ENCODE peak calls at places on chromosomes 11 and 22, in six cellular contexts. One of them, this sample, is unnamed.
A peak's percentile ranks its signal among the peaks of the same experiment; 100 is the strongest.

GRCh38 chr11:77776455-77776854 is 44.1 kb downstream of the RSF1 start:
- DNase-seq in cardiac muscle cell: no peak
- DNase-seq in left ventricle myocardium inferior: no peak
- DNase-seq in fibroblast of lung: no peak
- DNase-seq in lower lobe of right lung: no peak
- DNase-seq in body of pancreas: no peak
- DNase-seq in this sample: peak; percentile 39

GRCh38 chr11:92342034-92342433 is 117.4 kb downstream of the FAT3 start:
- DNase-seq in fibroblast of lung: no peak
- DNase-seq in body of pancreas: no peak
- DNase-seq in lower lobe of right lung: no peak
- DNase-seq in cardiac muscle cell: no peak
- DNase-seq in left ventricle myocardium inferior: no peak
- DNase-seq in this sample: no peak

GRCh38 chr11:13880719-13881118 is 81.8 kb upstream of the SPON1 start:
- DNase-seq in body of pancreas: no peak
- DNase-seq in left ventricle myocardium inferior: no peak
- DNase-seq in fibroblast of lung: no peak
- DNase-seq in lower lobe of right lung: no peak
- DNase-seq in cardiac muscle cell: no peak
- DNase-seq in this sample: no peak

GRCh38 chr11:17352925-17353227 is 1.3 kb downstream of the NCR3LG1 start:
- DNase-seq in left ventricle myocardium inferior: peak; percentile 18
- DNase-seq in fibroblast of lung: peak; percentile 41
- DNase-seq in cardiac muscle cell: peak; percentile 30
- DNase-seq in lower lobe of right lung: peak; percentile 67
- DNase-seq in body of pancreas: peak; percentile 52
- DNase-seq in this sample: peak; percentile 27

GRCh38 chr11:66328307-66329144 is 7.7 kb downstream of the RIN1 start:
- DNase-seq in lower lobe of right lung: peak; percentile 83
- DNase-seq in body of pancreas: peak; percentile 77
- DNase-seq in fibroblast of lung: peak; percentile 62
- DNase-seq in cardiac muscle cell: peak; percentile 86
- DNase-seq in left ventricle myocardium inferior: peak; percentile 79
- DNase-seq in this sample: peak; percentile 78

GRCh38 chr22:20093437-20093836 is 13.4 kb downstream of the DGCR8 start:
- DNase-seq in cardiac muscle cell: no peak
- DNase-seq in left ventricle myocardium inferior: peak; percentile 78
- DNase-seq in body of pancreas: peak; percentile 48
- DNase-seq in fibroblast of lung: no peak
- DNase-seq in lower lobe of right lung: peak; percentile 13
- DNase-seq in this sample: no peak

GRCh38 chr11:131146817-131147490 is 223.5 kb upstream of the NTM start:
- DNase-seq in fibroblast of lung: peak; percentile 8
- DNase-seq in lower lobe of right lung: no peak
- DNase-seq in cardiac muscle cell: no peak
- DNase-seq in left ventricle myocardium inferior: no peak
- DNase-seq in body of pancreas: no peak
- DNase-seq in this sample: no peak

GRCh38 chr11:76602431-76602861 is 68.1 kb downstream of the LRRC32 start:
- DNase-seq in left ventricle myocardium inferior: peak; percentile 72
- DNase-seq in body of pancreas: no peak
- DNase-seq in cardiac muscle cell: no peak
- DNase-seq in lower lobe of right lung: no peak
- DNase-seq in fibroblast of lung: no peak
- DNase-seq in this sample: peak; percentile 92

GRCh38 chr11:117570701-117571100 is 226.3 kb downstream of the DSCAML1 start:
- DNase-seq in left ventricle myocardium inferior: no peak
- DNase-seq in fibroblast of lung: no peak
- DNase-seq in cardiac muscle cell: no peak
- DNase-seq in body of pancreas: peak; percentile 22
- DNase-seq in lower lobe of right lung: no peak
- DNase-seq in this sample: no peak

GRCh38 chr11:62546244-62546936 is at the start of gene AHNAK:
- DNase-seq in lower lobe of right lung: peak; percentile 90
- DNase-seq in fibroblast of lung: peak; percentile 70
- DNase-seq in left ventricle myocardium inferior: peak; percentile 91
- DNase-seq in cardiac muscle cell: peak; percentile 87
- DNase-seq in body of pancreas: peak; percentile 80
- DNase-seq in this sample: peak; percentile 79

GRCh38 chr11:69447786-69448185 is 33.7 kb upstream of the LINC01488 start:
- DNase-seq in fibroblast of lung: no peak
- DNase-seq in lower lobe of right lung: peak; percentile 67
- DNase-seq in body of pancreas: peak; percentile 21
- DNase-seq in cardiac muscle cell: no peak
- DNase-seq in left ventricle myocardium inferior: peak; percentile 8
- DNase-seq in this sample: peak; percentile 40

GRCh38 chr22:20807315-20807752 is 33.4 kb downstream of the SERPIND1 start:
- DNase-seq in left ventricle myocardium inferior: no peak
- DNase-seq in fibroblast of lung: peak; percentile 81
- DNase-seq in body of pancreas: no peak
- DNase-seq in cardiac muscle cell: no peak
- DNase-seq in lower lobe of right lung: no peak
- DNase-seq in this sample: peak; percentile 95

GRCh38 chr11:9664276-9665171 is 647 bp downstream of the SWAP70 start:
- DNase-seq in lower lobe of right lung: peak; percentile 74
- DNase-seq in body of pancreas: peak; percentile 54
- DNase-seq in cardiac muscle cell: peak; percentile 26
- DNase-seq in fibroblast of lung: peak; percentile 48
- DNase-seq in left ventricle myocardium inferior: peak; percentile 32
- DNase-seq in this sample: peak; percentile 30

GRCh38 chr11:119108151-119108856 is 1.2 kb downstream of the C2CD2L start:
- DNase-seq in cardiac muscle cell: no peak
- DNase-seq in fibroblast of lung: no peak
- DNase-seq in lower lobe of right lung: peak; percentile 69
- DNase-seq in left ventricle myocardium inferior: no peak
- DNase-seq in body of pancreas: peak; percentile 67
- DNase-seq in this sample: no peak

GRCh38 chr22:37746366-37747089 is 49.7 kb downstream of the TRIOBP start:
- DNase-seq in cardiac muscle cell: peak; percentile 23
- DNase-seq in lower lobe of right lung: peak; percentile 60
- DNase-seq in left ventricle myocardium inferior: peak; percentile 49
- DNase-seq in fibroblast of lung: no peak
- DNase-seq in body of pancreas: no peak
- DNase-seq in this sample: peak; percentile 49

GRCh38 chr11:88405853-88406252 is 68.3 kb upstream of the CTSC start:
- DNase-seq in lower lobe of right lung: no peak
- DNase-seq in cardiac muscle cell: no peak
- DNase-seq in fibroblast of lung: no peak
- DNase-seq in left ventricle myocardium inferior: no peak
- DNase-seq in body of pancreas: no peak
- DNase-seq in this sample: no peak

GRCh38 chr22:49016909-49017768 is 810.5 kb downstream of the BRD1 start:
- DNase-seq in lower lobe of right lung: peak; percentile 49
- DNase-seq in cardiac muscle cell: no peak
- DNase-seq in body of pancreas: no peak
- DNase-seq in left ventricle myocardium inferior: no peak
- DNase-seq in fibroblast of lung: no peak
- DNase-seq in this sample: no peak

GRCh38 chr22:37607912-37608476 is 640 bp upstream of the GGA1 start:
- DNase-seq in lower lobe of right lung: no peak
- DNase-seq in cardiac muscle cell: no peak
- DNase-seq in body of pancreas: no peak
- DNase-seq in fibroblast of lung: no peak
- DNase-seq in left ventricle myocardium inferior: no peak
- DNase-seq in this sample: no peak

GRCh38 chr11:44110231-44110679 is 14.8 kb downstream of the EXT2 start:
- DNase-seq in lower lobe of right lung: no peak
- DNase-seq in cardiac muscle cell: peak; percentile 70
- DNase-seq in fibroblast of lung: peak; percentile 30
- DNase-seq in body of pancreas: peak; percentile 65
- DNase-seq in left ventricle myocardium inferior: peak; percentile 50
- DNase-seq in this sample: no peak

GRCh38 chr11:100403817-100404216 is 283.3 kb upstream of the ARHGAP42 start:
- DNase-seq in lower lobe of right lung: no peak
- DNase-seq in left ventricle myocardium inferior: no peak
- DNase-seq in fibroblast of lung: peak; percentile 70
- DNase-seq in body of pancreas: no peak
- DNase-seq in cardiac muscle cell: peak; percentile 42
- DNase-seq in this sample: no peak

GRCh38 chr22:19869497-19870152 is 15.0 kb upstream of the GNB1L start:
- DNase-seq in left ventricle myocardium inferior: no peak
- DNase-seq in cardiac muscle cell: no peak
- DNase-seq in body of pancreas: peak; percentile 4
- DNase-seq in fibroblast of lung: no peak
- DNase-seq in lower lobe of right lung: peak; percentile 31
- DNase-seq in this sample: no peak

GRCh38 chr11:1759151-1759850 is 4.4 kb downstream of the CTSD start:
- DNase-seq in lower lobe of right lung: peak; percentile 49
- DNase-seq in left ventricle myocardium inferior: no peak
- DNase-seq in fibroblast of lung: no peak
- DNase-seq in body of pancreas: no peak
- DNase-seq in cardiac muscle cell: no peak
- DNase-seq in this sample: no peak
- H3K4me3 ChIP-seq in lower lobe of right lung: peak overlapping the region; percentile 100
- H3K4me3 ChIP-seq in left ventricle myocardium inferior: peak overlapping the region; percentile 99
- H3K4me3 ChIP-seq in fibroblast of lung: no peak overlapping the region
- H3K4me3 ChIP-seq in body of pancreas: no peak overlapping the region
- H3K4me3 ChIP-seq in cardiac muscle cell: no peak overlapping the region
- H3K4me3 ChIP-seq in this sample: no peak overlapping the region

DNA sequence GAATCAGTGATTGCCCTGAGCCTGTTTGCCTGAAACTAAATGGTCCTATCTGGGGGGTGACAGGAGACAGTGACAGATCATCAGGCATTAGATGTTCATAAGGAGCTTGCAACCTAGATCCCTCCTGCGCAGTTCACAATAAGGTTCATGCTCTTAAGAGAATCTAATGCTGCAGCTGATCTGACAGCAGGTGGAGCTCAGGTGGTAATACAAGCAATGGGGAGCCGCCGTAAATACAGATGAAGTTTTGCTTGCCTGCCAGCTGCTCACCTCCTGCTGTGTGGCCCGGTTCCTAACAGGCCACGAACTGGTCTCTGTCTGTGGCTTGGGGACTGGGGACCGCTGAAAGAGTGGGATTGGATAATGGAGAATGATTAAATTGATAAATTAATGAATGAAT is 14.0 kb downstream of the NOX4 start:
- DNase-seq in left ventricle myocardium inferior: no peak
- DNase-seq in fibroblast of lung: no peak
- DNase-seq in body of pancreas: peak; percentile 58
- DNase-seq in lower lobe of right lung: no peak
- DNase-seq in cardiac muscle cell: no peak
- DNase-seq in this sample: no peak
- H3K4me3 ChIP-seq in left ventricle myocardium inferior: no peak overlapping the region
- H3K4me3 ChIP-seq in fibroblast of lung: no peak overlapping the region
- H3K4me3 ChIP-seq in body of pancreas: no peak overlapping the region
- H3K4me3 ChIP-seq in lower lobe of right lung: no peak overlapping the region
- H3K4me3 ChIP-seq in cardiac muscle cell: no peak overlapping the region
- H3K4me3 ChIP-seq in this sample: no peak overlapping the region

DNA sequence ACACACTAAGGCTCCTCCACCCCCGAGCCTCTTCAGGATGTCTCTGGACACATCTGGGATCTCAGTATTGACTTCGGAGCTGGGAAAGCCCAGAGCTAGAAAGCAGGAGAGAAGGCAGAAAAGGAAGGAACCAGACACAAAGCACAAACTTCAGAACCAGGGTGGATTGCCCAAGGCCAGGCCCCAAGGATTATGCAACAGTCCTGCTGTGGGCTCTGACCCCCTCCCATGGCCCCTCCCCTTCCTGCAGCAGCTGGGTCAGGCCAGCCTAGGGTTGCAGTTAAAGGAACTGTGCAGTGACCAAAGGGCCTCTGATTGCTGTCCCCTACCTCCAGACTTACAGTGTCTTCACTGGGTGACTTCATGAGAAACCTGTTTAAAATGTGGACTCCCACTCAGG is 5.3 kb downstream of the KCNE3 start:
- DNase-seq in lower lobe of right lung: peak; percentile 93
- DNase-seq in left ventricle myocardium inferior: peak; percentile 84
- DNase-seq in fibroblast of lung: no peak
- DNase-seq in body of pancreas: peak; percentile 87
- DNase-seq in cardiac muscle cell: no peak
- DNase-seq in this sample: no peak
- H3K4me3 ChIP-seq in lower lobe of right lung: peak overlapping the region; percentile 51
- H3K4me3 ChIP-seq in left ventricle myocardium inferior: peak overlapping the region; percentile 52
- H3K4me3 ChIP-seq in fibroblast of lung: no peak overlapping the region
- H3K4me3 ChIP-seq in body of pancreas: no peak overlapping the region
- H3K4me3 ChIP-seq in cardiac muscle cell: no peak overlapping the region
- H3K4me3 ChIP-seq in this sample: peak overlapping the region; percentile 21

GRCh38 chr22:46040471-46041465 is 63.8 kb upstream of the WNT7B start:
- DNase-seq in left ventricle myocardium inferior: peak; percentile 10
- DNase-seq in lower lobe of right lung: peak; percentile 26
- DNase-seq in cardiac muscle cell: no peak
- DNase-seq in body of pancreas: peak; percentile 80
- DNase-seq in fibroblast of lung: no peak
- DNase-seq in this sample: no peak

GRCh38 chr22:46038516-46039430 is 61.8 kb upstream of the WNT7B start:
- DNase-seq in fibroblast of lung: no peak
- DNase-seq in cardiac muscle cell: no peak
- DNase-seq in body of pancreas: no peak
- DNase-seq in left ventricle myocardium inferior: no peak
- DNase-seq in lower lobe of right lung: peak; percentile 29
- DNase-seq in this sample: no peak

GRCh38 chr22:46041642-46042041 is 64.7 kb upstream of the WNT7B start:
- DNase-seq in lower lobe of right lung: peak; percentile 28
- DNase-seq in left ventricle myocardium inferior: no peak
- DNase-seq in cardiac muscle cell: no peak
- DNase-seq in body of pancreas: peak; percentile 51
- DNase-seq in fibroblast of lung: no peak
- DNase-seq in this sample: no peak

GRCh38 chr22:46038174-46038487 is 61.2 kb upstream of the WNT7B start:
- DNase-seq in body of pancreas: no peak
- DNase-seq in fibroblast of lung: no peak
- DNase-seq in cardiac muscle cell: no peak
- DNase-seq in left ventricle myocardium inferior: no peak
- DNase-seq in lower lobe of right lung: no peak
- DNase-seq in this sample: no peak

GRCh38 chr22:46039531-46039930 is 62.6 kb upstream of the WNT7B start:
- DNase-seq in left ventricle myocardium inferior: no peak
- DNase-seq in lower lobe of right lung: no peak
- DNase-seq in cardiac muscle cell: no peak
- DNase-seq in fibroblast of lung: no peak
- DNase-seq in body of pancreas: no peak
- DNase-seq in this sample: no peak
- H3K4me3 ChIP-seq in left ventricle myocardium inferior: no peak overlapping the region
- H3K4me3 ChIP-seq in lower lobe of right lung: no peak overlapping the region
- H3K4me3 ChIP-seq in cardiac muscle cell: no peak overlapping the region
- H3K4me3 ChIP-seq in fibroblast of lung: no peak overlapping the region
- H3K4me3 ChIP-seq in body of pancreas: no peak overlapping the region
- H3K4me3 ChIP-seq in this sample: no peak overlapping the region

GRCh38 chr11:1574256-1575242 is 2.5 kb upstream of the DUSP8 start:
- DNase-seq in left ventricle myocardium inferior: peak; percentile 58
- DNase-seq in body of pancreas: peak; percentile 78
- DNase-seq in lower lobe of right lung: no peak
- DNase-seq in cardiac muscle cell: peak; percentile 73
- DNase-seq in fibroblast of lung: peak; percentile 16
- DNase-seq in this sample: peak; percentile 75
- H3K4me3 ChIP-seq in left ventricle myocardium inferior: peak overlapping the region; percentile 79
- H3K4me3 ChIP-seq in body of pancreas: peak overlapping the region; percentile 31
- H3K4me3 ChIP-seq in lower lobe of right lung: peak overlapping the region; percentile 58
- H3K4me3 ChIP-seq in cardiac muscle cell: peak overlapping the region; percentile 35
- H3K4me3 ChIP-seq in fibroblast of lung: no peak overlapping the region
- H3K4me3 ChIP-seq in this sample: no peak overlapping the region

This sample was measured in foreskin fibroblast.